ENCODE peak calls at places on chromosomes 3 and 15, in six cellular contexts. J is endothelial cell, G is coronary artery, L is HL-60, V is breast epithelium, D is fibroblast of pulmonary artery. R is an unnamed sample.

GRCh38 chr15:61173899-61174689 is 55.0 kb downstream of the RORA start:
- DNase-seq in J (no peak), G (no peak), L (no peak), V (no peak), D (no peak), R (no peak)

GRCh38 chr15:89539027-89539426 is 36.2 kb upstream of the TICRR start:
- DNase-seq in J (no peak), G (no peak), L (no peak), V (no peak), D (no peak), R (no peak)

GRCh38 chr3:71238267-71238985 is 345.1 kb downstream of the FOXP1 start:
- DNase-seq in J (no peak), G (no peak), L (no peak), V (no peak), D (no peak), R (no peak)

GRCh38 chr15:51697150-51697549 is 15.8 kb downstream of the SCG3 start:
- DNase-seq in J (no peak), G (no peak), L (no peak), V (no peak), D (no peak), R (no peak)

GRCh38 chr3:179421500-179421899 is 29.8 kb downstream of the GNB4 start:
- DNase-seq in J (no peak), G (no peak), L (no peak), V (no peak), D (peak; percentile 69), R (no peak)

GRCh38 chr15:70617911-70618287 is 145.5 kb downstream of the UACA start:
- DNase-seq in J (no peak), G (no peak), L (no peak), V (no peak), D (no peak), R (no peak)

GRCh38 chr3:33063651-33064051 is 33.3 kb downstream of the GLB1 start:
- DNase-seq in J (no peak), G (no peak), L (no peak), V (no peak), D (peak; percentile 21), R (peak; percentile 26)

GRCh38 chr15:74385442-74386132 is 18.1 kb upstream of the CYP11A1 start:
- DNase-seq in J (peak; percentile 44), G (no peak), L (no peak), V (no peak), D (no peak), R (no peak)

GRCh38 chr3:197338586-197338985 is 40.2 kb upstream of the DLG1 start:
- DNase-seq in J (no peak), G (no peak), L (no peak), V (no peak), D (no peak), R (no peak)

GRCh38 chr15:99445272-99445850 is 120.4 kb upstream of the MEF2A start:
- DNase-seq in J (no peak), G (no peak), L (no peak), V (no peak), D (no peak), R (peak; percentile 4)

GRCh38 chr3:133943639-133944131 is 48.0 kb upstream of the RAB6B start:
- DNase-seq in J (no peak), G (peak; percentile 59), L (peak; percentile 75), V (no peak), D (peak; percentile 96), R (no peak)

GRCh38 chr3:34570916-34571705 is 772.7 kb downstream of the PDCD6IP start:
- DNase-seq in J (no peak), G (no peak), L (no peak), V (no peak), D (peak; percentile 66), R (no peak)

GRCh38 chr15:100101389-100102089 is 240.2 kb downstream of the ADAMTS17 start:
- DNase-seq in J (no peak), G (peak; percentile 70), L (no peak), V (no peak), D (no peak), R (no peak)

GRCh38 chr3:55252921-55253320 is 234.2 kb downstream of the WNT5A start:
- DNase-seq in J (no peak), G (no peak), L (no peak), V (no peak), D (no peak), R (no peak)

GRCh38 chr15:42921049-42921731 is 612 bp upstream of the TTBK2 start:
- DNase-seq in J (peak; percentile 11), G (peak; percentile 79), L (peak; percentile 7), V (no peak), D (peak; percentile 25), R (peak; percentile 18)

GRCh38 chr15:35013370-35013769 is 25.3 kb upstream of the ZNF770 start:
- DNase-seq in J (no peak), G (no peak), L (no peak), V (no peak), D (peak; percentile 39), R (no peak)

GRCh38 chr3:15108082-15108545 is 9.2 kb upstream of the RBSN start:
- DNase-seq in J (peak; percentile 82), G (no peak), L (peak; percentile 49), V (peak; percentile 65), D (peak; percentile 82), R (peak; percentile 87)

GRCh38 chr3:120532969-120533368 is 63.2 kb upstream of the NDUFB4 start:
- DNase-seq in J (no peak), G (no peak), L (no peak), V (no peak), D (no peak), R (no peak)

GRCh38 chr3:157156844-157157635 is 2.9 kb downstream of the CCNL1 start:
- DNase-seq in J (no peak), G (no peak), L (no peak), V (no peak), D (peak; percentile 45), R (no peak)

GRCh38 chr3:157160652-157161480 is 919 bp upstream of the CCNL1 start:
- DNase-seq in J (no peak), G (peak; percentile 94), L (no peak), V (peak; percentile 81), D (peak; percentile 97), R (peak; percentile 46)

GRCh38 chr3:157159762-157160651 is at the start of gene CCNL1:
- DNase-seq in J (peak; percentile 93), G (peak; percentile 98), L (peak; percentile 91), V (peak; percentile 97), D (peak; percentile 99), R (peak; percentile 92)

GRCh38 chr3:157157836-157158235 is 2.1 kb downstream of the CCNL1 start:
- DNase-seq in J (no peak), G (no peak), L (no peak), V (no peak), D (no peak), R (no peak)

GRCh38 chr3:157159037-157159761 is 748 bp downstream of the CCNL1 start:
- DNase-seq in J (peak; percentile 72), G (no peak), L (no peak), V (peak; percentile 74), D (peak; percentile 58), R (peak; percentile 61)
- TF ChIP-seq CTCF in J (no peak), G (no peak), L (no peak), V (no peak), D (no peak), R (peak; percentile 13)

GRCh38 chr3:136819784-136820640 is 1.1 kb downstream of the SLC35G2 start:
- DNase-seq in J (peak; percentile 53), G (peak; percentile 74), L (no peak), V (no peak), D (peak; percentile 68), R (no peak)

GRCh38 chr3:136818191-136818850 is 605 bp upstream of the SLC35G2 start:
- DNase-seq in J (peak; percentile 4), G (peak; percentile 79), L (no peak), V (no peak), D (peak; percentile 91), R (peak; percentile 54)

GRCh38 chr3:136817448-136817847 is 1.5 kb upstream of the SLC35G2 start:
- DNase-seq in J (no peak), G (no peak), L (no peak), V (no peak), D (no peak), R (no peak)

GRCh38 chr3:136818851-136819783 is at the start of gene SLC35G2:
- DNase-seq in J (peak; percentile 70), G (peak; percentile 75), L (no peak), V (no peak), D (peak; percentile 78), R (peak; percentile 59)
- TF ChIP-seq CTCF in J (no peak), G (no peak), L (no peak), V (no peak), D (no peak), R (no peak)

DNA sequence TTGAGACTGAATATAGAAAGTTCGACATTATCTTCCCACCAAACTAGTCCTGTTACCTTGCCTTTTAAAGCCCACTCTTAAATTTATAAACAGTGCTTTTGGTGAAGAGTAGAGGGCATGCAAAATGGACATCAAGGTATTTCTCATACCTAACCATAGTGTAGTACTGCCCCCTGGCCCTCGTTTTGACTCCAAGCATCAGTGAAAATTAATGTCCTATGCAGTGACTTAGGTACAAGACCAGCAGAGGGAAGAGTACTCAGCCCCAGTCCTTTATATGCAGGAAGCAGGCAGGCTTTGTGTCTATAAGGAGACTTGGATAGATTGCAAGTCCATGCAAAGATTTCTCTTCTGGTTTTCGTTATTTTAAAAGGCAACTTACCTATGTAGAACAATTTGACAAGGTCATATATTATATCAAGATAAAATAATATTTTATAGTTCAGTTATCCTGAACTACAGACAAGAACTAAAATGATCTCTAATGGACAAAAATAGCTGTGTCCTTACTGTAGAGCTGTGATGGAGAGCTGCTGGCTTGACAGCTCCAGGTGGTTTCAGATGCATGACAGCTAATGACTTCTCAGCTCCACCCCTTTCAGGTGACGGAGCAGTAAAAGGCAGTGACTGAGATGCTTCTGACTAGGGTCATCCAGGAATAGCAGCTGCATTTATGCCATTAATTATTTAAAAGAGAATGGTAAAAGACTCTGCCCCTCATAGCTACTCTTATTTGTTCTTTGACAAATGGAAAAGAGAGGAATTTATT is 646.1 kb downstream of the SQOR start:
- DNase-seq in J (no peak), G (no peak), L (no peak), V (no peak), D (peak; percentile 29), R (no peak)
- TF ChIP-seq CTCF in J (no peak), G (no peak), L (no peak), V (no peak), D (peak; percentile 29), R (no peak)

GRCh38 chr3:140922634-140923033 is 19.0 kb upstream of the SLC25A36 start:
- DNase-seq in J (no peak), G (no peak), L (no peak), V (no peak), D (peak; percentile 52), R (peak; percentile 24)
- TF ChIP-seq CTCF in J (no peak), G (no peak), L (no peak), V (no peak), D (peak; percentile 61), R (peak; percentile 49)

GRCh38 chr3:46349484-46350261 is 4.2 kb upstream of the CCR2 start:
- DNase-seq in J (no peak), G (no peak), L (no peak), V (no peak), D (no peak), R (no peak)
- TF ChIP-seq CTCF in J (no peak), G (no peak), L (no peak), V (no peak), D (no peak), R (no peak)